ENCODE peak calls at places on chromosomes 7 and 10, in four cellular contexts. B is Panc1, P is GM23338, K is HCT116. W is an unnamed sample.

GRCh38 chr7:1317654-1318450 is 85.2 kb downstream of the UNCX start:
- DNase-seq in P (no peak), B (no peak), K (no peak), W (no peak)

GRCh38 chr10:580796-581195 is 108.7 kb downstream of the DIP2C start:
- DNase-seq in B (no peak), P (no peak), K (no peak), W (no peak)

GRCh38 chr7:149790146-149790548 is 16.8 kb upstream of the ZNF467 start:
- DNase-seq in P (peak), B (no peak), K (no peak), W (peak)

GRCh38 chr10:73653701-73654100 is 2.1 kb downstream of the SYNPO2L start:
- DNase-seq in B (peak), K (no peak), P (peak), W (no peak)

GRCh38 chr7:116353614-116354013 is 143.3 kb downstream of the TES start:
- DNase-seq in K (no peak), P (no peak), B (no peak), W (no peak)

GRCh38 chr7:109179601-109180000 is 609.9 kb downstream of the DNAJB9 start:
- DNase-seq in P (no peak), K (no peak), B (no peak), W (no peak)

GRCh38 chr7:77348371-77348813 is 67.8 kb downstream of the GSAP start:
- DNase-seq in P (no peak), K (no peak), B (no peak), W (no peak)

GRCh38 chr10:46550076-46550790 is 6.2 kb downstream of the GPRIN2 start:
- DNase-seq in K (no peak), B (no peak), P (no peak), W (no peak)

GRCh38 chr7:56121440-56121839 is 5.2 kb upstream of the NUPR2 start:
- DNase-seq in K (no peak), B (no peak), P (no peak), W (no peak)

GRCh38 chr10:46220872-46221538 is 65.8 kb upstream of the ANTXRL start:
- DNase-seq in K (no peak), P (peak), B (no peak), W (no peak)

GRCh38 chr7:46999866-47000265 is 582.0 kb downstream of the TNS3 start:
- DNase-seq in B (no peak), P (no peak), K (no peak), W (no peak)

GRCh38 chr10:31731711-31732110 is 196.9 kb downstream of the ARHGAP12 start:
- DNase-seq in K (no peak), P (no peak), B (no peak), W (no peak)

GRCh38 chr10:4260483-4260882 is 475.5 kb upstream of the KLF6 start:
- DNase-seq in K (no peak), B (no peak), P (no peak), W (no peak)

GRCh38 chr10:103498936-103499638 is 5.6 kb downstream of the NEURL1 start:
- DNase-seq in B (no peak), K (no peak), P (no peak), W (no peak)

GRCh38 chr7:24869572-24869971 is 110.4 kb downstream of the OSBPL3 start:
- DNase-seq in K (no peak), P (no peak), B (no peak), W (no peak)

GRCh38 chr7:74253331-74253730 is 868 bp downstream of the RFC2 start:
- DNase-seq in K (no peak), P (no peak), B (no peak), W (no peak)

GRCh38 chr7:28083998-28084985 is 96.3 kb downstream of the JAZF1 start:
- DNase-seq in K (no peak), B (no peak), P (no peak), W (no peak)

GRCh38 chr7:127239814-127240213 is 12.9 kb downstream of the GRM8 start:
- DNase-seq in K (no peak), B (no peak), P (peak), W (no peak)

DNA sequence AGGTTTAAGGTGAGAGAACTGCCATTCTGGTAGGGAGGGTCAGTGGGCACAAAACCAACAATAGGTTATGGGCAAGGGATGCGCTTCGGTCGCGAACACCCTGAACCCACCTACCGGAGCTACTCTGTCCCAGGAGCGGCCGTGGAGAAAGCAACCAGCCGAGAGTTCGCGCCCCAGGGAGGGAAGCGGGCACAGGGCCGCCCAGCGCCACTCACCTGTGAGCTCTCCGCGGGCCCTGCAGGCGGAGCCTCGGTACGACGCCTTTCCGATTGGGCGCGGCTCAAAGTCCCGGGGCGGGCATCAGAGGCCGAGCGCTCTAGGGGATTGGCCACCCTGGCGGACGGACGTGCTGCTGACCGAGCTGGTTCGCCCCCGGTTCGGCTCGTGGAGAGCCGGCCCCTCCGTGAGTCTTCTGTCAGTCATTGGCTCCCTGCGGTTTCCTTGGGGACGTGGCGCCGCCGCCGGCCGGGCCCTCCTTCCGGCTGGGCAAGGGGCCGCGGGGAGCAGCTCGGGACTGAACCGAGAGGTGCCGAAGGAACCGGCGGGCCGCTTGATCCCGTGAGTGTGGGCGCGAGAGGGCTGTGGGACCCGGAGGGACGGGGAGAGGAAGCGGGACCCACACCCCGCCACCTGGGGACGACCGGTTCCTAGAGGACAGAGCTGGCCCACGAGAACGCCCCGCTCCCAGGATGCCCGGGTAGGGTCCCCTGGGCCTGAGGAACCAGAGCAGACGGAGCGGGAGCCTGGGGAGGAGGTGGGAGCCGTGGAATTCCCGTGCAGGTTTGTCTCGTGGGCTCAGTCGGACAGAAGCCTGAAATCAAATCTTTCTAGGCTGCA is at the start of gene ENTPD7:
- DNase-seq in B (peak), K (peak), P (peak), W (peak)
- TF ChIP-seq REST in B (no peak), K (no peak), P (no peak), W (no peak)

GRCh38 chr10:52383088-52383487 is 69.0 kb downstream of the DKK1 start:
- DNase-seq in B (no peak), P (no peak), K (no peak), W (no peak)

GRCh38 chr10:52391927-52392602 is 78.0 kb downstream of the DKK1 start:
- DNase-seq in B (no peak), P (no peak), K (no peak), W (no peak)

GRCh38 chr10:52390388-52390787 is 76.3 kb downstream of the DKK1 start:
- DNase-seq in P (no peak), B (no peak), K (no peak), W (no peak)

DNA sequence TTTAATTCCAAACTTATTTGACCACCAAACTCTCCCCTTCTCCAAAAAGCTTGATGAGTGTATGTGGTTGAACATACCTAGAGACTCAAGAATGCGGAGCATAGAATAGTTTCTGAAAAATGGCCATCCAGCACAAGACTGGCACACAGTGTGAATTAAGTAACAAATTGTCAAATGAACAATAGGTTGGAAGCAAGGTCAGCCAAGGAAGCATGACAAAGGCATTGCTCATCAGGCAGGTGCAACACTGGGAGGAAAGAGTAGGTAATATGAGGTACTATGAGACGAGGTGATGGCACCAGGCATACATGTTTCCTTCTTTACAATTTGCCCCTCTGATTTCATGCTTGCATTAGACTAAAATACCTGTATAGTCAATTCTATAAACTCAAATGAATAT is 73.7 kb downstream of the DKK1 start:
- DNase-seq in K (peak), B (no peak), P (peak), W (no peak)
- TF ChIP-seq POLR2AphosphoS5 in K (no peak), B (no peak), P (no peak), W (no peak)

DNA sequence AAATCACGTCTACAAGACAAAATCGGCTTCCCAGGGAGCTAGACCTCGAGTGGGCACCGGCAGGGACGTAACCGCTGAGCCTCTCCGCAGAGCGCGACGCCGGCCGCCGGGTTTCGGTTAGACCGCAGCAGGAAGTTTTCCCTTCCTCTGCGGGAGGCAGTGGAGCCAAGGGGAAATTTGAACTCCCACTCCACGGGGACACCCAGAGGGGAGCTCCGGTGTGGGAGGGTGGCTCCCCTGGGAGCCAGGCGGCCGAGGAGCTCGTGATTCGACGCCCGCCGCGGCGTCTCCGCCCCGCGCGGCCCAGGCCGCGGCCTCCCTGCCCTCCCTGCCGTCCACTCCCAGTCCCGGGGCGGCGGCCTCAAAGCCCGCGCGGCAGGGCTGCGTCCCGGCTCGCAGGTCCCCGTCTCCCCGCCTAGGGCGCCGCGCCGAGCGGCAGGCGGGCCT is 418 bp downstream of the SYPL1 start:
- DNase-seq in K (peak), B (no peak), P (peak), W (no peak)
- TF ChIP-seq REST in K (no peak), B (no peak), P (no peak), W (no peak)

GRCh38 chr7:107799645-107800264 is 3.3 kb downstream of the SLC26A3 start:
- DNase-seq in K (no peak), B (no peak), P (no peak), W (no peak)
- TF ChIP-seq POLR2AphosphoS5 in K (no peak), B (no peak), P (no peak), W (no peak)

GRCh38 chr10:86729677-86730076 is 26.7 kb upstream of the BMPR1A start:
- DNase-seq in B (no peak), K (no peak), P (no peak), W (no peak)

GRCh38 chr10:86734209-86734988 is 22.0 kb upstream of the BMPR1A start:
- DNase-seq in B (no peak), K (no peak), P (no peak), W (no peak)

GRCh38 chr10:86733260-86733671 is 23.2 kb upstream of the BMPR1A start:
- DNase-seq in K (no peak), B (no peak), P (no peak), W (no peak)

GRCh38 chr10:86730227-86730626 is 26.2 kb upstream of the BMPR1A start:
- DNase-seq in P (no peak), B (no peak), K (no peak), W (no peak)

GRCh38 chr10:86732771-86733170 is 23.6 kb upstream of the BMPR1A start:
- DNase-seq in B (no peak), P (no peak), K (no peak), W (no peak)
- TF ChIP-seq REST in B (no peak), P (no peak), K (no peak), W (no peak)

DNA sequence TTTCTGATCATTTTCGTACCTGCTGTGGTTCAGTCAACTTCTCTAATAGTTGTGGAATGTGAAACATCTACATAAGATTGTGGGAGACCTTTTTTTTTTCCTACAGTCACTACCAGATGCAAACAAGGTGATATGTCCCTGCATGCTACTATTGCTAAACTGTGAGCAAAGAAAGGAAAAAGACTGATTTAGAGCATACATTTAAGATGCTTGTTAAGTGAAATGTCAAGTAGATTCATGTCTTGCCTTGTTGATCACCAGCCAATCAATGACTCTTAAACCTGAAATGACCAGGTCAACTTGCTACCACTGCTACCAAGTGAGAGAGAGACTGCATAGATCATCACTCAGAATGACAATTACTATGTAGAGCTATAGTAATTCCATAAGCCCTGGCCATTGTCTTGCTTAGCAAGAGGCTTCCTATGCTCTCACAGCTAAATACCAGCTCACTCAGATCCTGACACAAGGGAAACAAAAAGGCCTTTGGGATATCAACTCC is 84.3 kb upstream of the SKAP2 start:
- DNase-seq in P (peak), B (no peak), K (no peak), W (no peak)
- TF ChIP-seq POLR2AphosphoS5 in P (no peak), B (no peak), K (no peak), W (no peak)

GRCh38 chr7:99990417-99990816 is 14.6 kb upstream of the AZGP1 start:
- DNase-seq in P (peak), B (no peak), K (no peak), W (no peak)
- TF ChIP-seq REST in P (no peak), B (no peak), K (no peak), W (no peak)

GRCh38 chr10:96646251-96646740 is 59.5 kb upstream of the TM9SF3 start:
- DNase-seq in K (no peak), B (no peak), P (no peak), W (no peak)

GRCh38 chr10:96647466-96647865 is 60.7 kb upstream of the TM9SF3 start:
- DNase-seq in B (no peak), K (no peak), P (no peak), W (no peak)

GRCh38 chr10:96643920-96644319 is 57.1 kb upstream of the TM9SF3 start:
- DNase-seq in K (no peak), B (no peak), P (no peak), W (no peak)

GRCh38 chr10:96646774-96647173 is 60.0 kb upstream of the TM9SF3 start:
- DNase-seq in B (no peak), K (no peak), P (no peak), W (no peak)

DNA sequence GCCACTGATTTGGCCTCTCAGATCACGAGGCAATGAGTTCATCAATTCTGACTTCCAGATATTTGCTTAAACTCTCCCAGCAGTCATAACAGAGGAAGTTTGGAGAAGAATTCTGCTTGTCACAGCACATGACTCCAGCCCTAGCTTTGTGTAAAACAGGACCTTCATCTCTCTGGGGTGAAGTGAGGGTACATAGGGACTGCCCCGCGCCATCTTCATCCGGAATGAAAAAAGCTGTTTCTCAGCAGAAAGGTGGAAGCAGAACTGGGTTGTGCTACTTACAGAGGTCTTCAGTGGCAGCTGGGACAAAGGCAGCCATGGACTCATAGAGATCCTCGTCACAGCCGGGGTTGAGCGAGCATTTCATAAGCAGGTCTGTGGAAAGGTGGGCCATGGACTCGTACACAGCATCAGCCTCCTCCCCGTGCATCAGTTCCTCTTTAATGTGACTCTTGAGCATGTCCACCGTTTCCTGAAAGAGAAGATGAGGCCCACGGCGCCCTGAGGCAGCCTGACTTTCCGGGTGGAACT is 58.4 kb upstream of the TM9SF3 start:
- DNase-seq in P (no peak), K (no peak), B (no peak), W (peak)
- TF ChIP-seq POLR2AphosphoS5 in P (no peak), K (no peak), B (no peak), W (no peak)

W was measured in HL-60.